ENCODE peak calls at places on chromosomes 12 and 14, in four cellular contexts. G is neural progenitor cell, O is osteoblast, B is right atrium auricular region. H is an unnamed sample. For H3K9me3, the result is how much of the 10 kb centered on the place peaks cover.

GRCh38 chr12:114316076-114316475 is 89.9 kb downstream of the TBX5 start:
- DNase-seq in G (no peak), B (no peak), O (no peak), H (no peak)

GRCh38 chr12:49446571-49446970 is 79.3 kb downstream of the SPATS2 start:
- DNase-seq in B (no peak), G (no peak), O (no peak), H (no peak)

GRCh38 chr14:104283197-104284106 is 145.1 kb downstream of the KIF26A start:
- DNase-seq in G (peak), B (no peak), O (peak), H (no peak)

GRCh38 chr12:65765436-65765813 is 58.9 kb upstream of the HMGA2 start:
- DNase-seq in G (no peak), B (no peak), O (peak), H (no peak)

GRCh38 chr14:68846466-68846865 is 53.6 kb upstream of the ZFP36L1 start:
- DNase-seq in G (no peak), O (no peak), B (no peak), H (no peak)

GRCh38 chr12:90321369-90321768 is 612.7 kb upstream of the ATP2B1 start:
- DNase-seq in G (no peak), O (no peak), B (no peak), H (no peak)

GRCh38 chr14:51744372-51745150 is 92.9 kb downstream of the FRMD6 start:
- DNase-seq in O (no peak), G (no peak), B (no peak), H (no peak)

GRCh38 chr14:24094839-24095195 is 706 bp downstream of the PCK2 start:
- DNase-seq in G (peak), O (peak), B (no peak), H (peak)

GRCh38 chr14:75373616-75374015 is 54.2 kb upstream of the JDP2 start:
- DNase-seq in G (no peak), O (no peak), B (no peak), H (no peak)

GRCh38 chr14:61713724-61714437 is 18.6 kb downstream of the HIF1A start:
- DNase-seq in O (no peak), B (no peak), G (no peak), H (no peak)

GRCh38 chr12:5402536-5402935 is 29.4 kb upstream of the NTF3 start:
- DNase-seq in G (no peak), B (no peak), O (no peak), H (no peak)

GRCh38 chr14:96584199-96584906 is 82.2 kb downstream of the PAPOLA start:
- DNase-seq in O (peak), G (peak), B (no peak), H (peak)

GRCh38 chr14:83874662-83875061 is 1655.3 kb upstream of the FLRT2 start:
- DNase-seq in O (no peak), G (no peak), B (no peak), H (no peak)

GRCh38 chr14:33566082-33566481 is 384.8 kb downstream of the EGLN3 start:
- DNase-seq in G (no peak), B (no peak), O (no peak), H (no peak)

GRCh38 chr12:133023566-133023965 is 13.7 kb upstream of the ZNF84 start:
- DNase-seq in G (no peak), B (no peak), O (no peak), H (no peak)

GRCh38 chr12:110619534-110619953 is 5.6 kb downstream of the TCTN1 start:
- DNase-seq in O (no peak), G (no peak), B (no peak), H (no peak)

GRCh38 chr14:101072945-101073597 is 169.5 kb upstream of the RTL1 start:
- DNase-seq in O (peak), B (peak), G (peak), H (peak)

GRCh38 chr14:62209287-62209899 is 447.2 kb downstream of the SNAPC1 start:
- DNase-seq in G (no peak), O (no peak), B (no peak), H (no peak)

GRCh38 chr12:52667509-52667908 is 12.7 kb downstream of the KRT1 start:
- DNase-seq in G (peak), B (no peak), O (no peak), H (no peak)

GRCh38 chr12:6384499-6385436 is 806 bp downstream of the LTBR start:
- DNase-seq in B (no peak), G (no peak), O (peak), H (no peak)

GRCh38 chr14:83379371-83379770 is 1845.7 kb upstream of the SEL1L start:
- DNase-seq in G (no peak), O (no peak), B (no peak), H (peak)

GRCh38 chr12:106753526-106753925 is 21.0 kb upstream of the RIC8B start:
- DNase-seq in B (no peak), O (no peak), G (no peak), H (no peak)

GRCh38 chr14:104677506-104678332 is 11.7 kb upstream of the INF2 start:
- DNase-seq in G (peak), O (peak), B (no peak), H (peak)

GRCh38 chr12:52942056-52942913 is 6.6 kb upstream of the KRT18 start:
- DNase-seq in O (no peak), B (no peak), G (no peak), H (no peak)

GRCh38 chr14:92122351-92122677 is 545 bp downstream of the CPSF2 start:
- DNase-seq in O (peak), G (peak), B (no peak), H (peak)

GRCh38 chr12:8466171-8466692 is 10.5 kb downstream of the CLEC6A start:
- DNase-seq in O (no peak), B (no peak), G (no peak), H (no peak)

GRCh38 chr12:70683976-70684375 is 46.7 kb upstream of the PTPRB start:
- DNase-seq in O (no peak), B (no peak), G (no peak), H (no peak)

GRCh38 chr14:43735926-43736325 is 771.2 kb downstream of the FSCB start:
- DNase-seq in G (no peak), O (no peak), B (no peak), H (no peak)

GRCh38 chr12:45286621-45287020 is 70.7 kb downstream of the ANO6 start:
- DNase-seq in G (no peak), B (no peak), O (no peak), H (no peak)

GRCh38 chr12:57726151-57726883 is 12.2 kb downstream of the AGAP2 start:
- DNase-seq in B (peak), G (peak), O (peak), H (peak)

GRCh38 chr12:39990122-39991101 is 115.5 kb downstream of the SLC2A13 start:
- DNase-seq in B (peak), O (peak), G (peak), H (peak)

GRCh38 chr12:88200029-88200428 is 57.9 kb downstream of the TMTC3 start:
- DNase-seq in G (no peak), O (no peak), B (no peak), H (no peak)

GRCh38 chr12:645563-646071 is 17.6 kb downstream of the NINJ2 start:
- DNase-seq in G (no peak), B (peak), O (peak), H (peak)

GRCh38 chr14:68295316-68295816 is 475.8 kb downstream of the RAD51B start:
- DNase-seq in O (no peak), G (peak), B (no peak), H (peak)

GRCh38 chr14:97626088-97626487 is 828.9 kb downstream of the VRK1 start:
- DNase-seq in B (no peak), O (no peak), G (no peak), H (no peak)

GRCh38 chr14:97620071-97620470 is 822.9 kb downstream of the VRK1 start:
- DNase-seq in B (no peak), G (no peak), O (no peak), H (no peak)

GRCh38 chr14:97624985-97625384 is 827.8 kb downstream of the VRK1 start:
- DNase-seq in G (no peak), O (no peak), B (no peak), H (no peak)

GRCh38 chr14:97625512-97625911 is 828.3 kb downstream of the VRK1 start:
- DNase-seq in G (no peak), O (no peak), B (no peak), H (no peak)
- H3K9me3 ChIP-seq in G (under half), O (under half), B (under half), H (under half)

DNA sequence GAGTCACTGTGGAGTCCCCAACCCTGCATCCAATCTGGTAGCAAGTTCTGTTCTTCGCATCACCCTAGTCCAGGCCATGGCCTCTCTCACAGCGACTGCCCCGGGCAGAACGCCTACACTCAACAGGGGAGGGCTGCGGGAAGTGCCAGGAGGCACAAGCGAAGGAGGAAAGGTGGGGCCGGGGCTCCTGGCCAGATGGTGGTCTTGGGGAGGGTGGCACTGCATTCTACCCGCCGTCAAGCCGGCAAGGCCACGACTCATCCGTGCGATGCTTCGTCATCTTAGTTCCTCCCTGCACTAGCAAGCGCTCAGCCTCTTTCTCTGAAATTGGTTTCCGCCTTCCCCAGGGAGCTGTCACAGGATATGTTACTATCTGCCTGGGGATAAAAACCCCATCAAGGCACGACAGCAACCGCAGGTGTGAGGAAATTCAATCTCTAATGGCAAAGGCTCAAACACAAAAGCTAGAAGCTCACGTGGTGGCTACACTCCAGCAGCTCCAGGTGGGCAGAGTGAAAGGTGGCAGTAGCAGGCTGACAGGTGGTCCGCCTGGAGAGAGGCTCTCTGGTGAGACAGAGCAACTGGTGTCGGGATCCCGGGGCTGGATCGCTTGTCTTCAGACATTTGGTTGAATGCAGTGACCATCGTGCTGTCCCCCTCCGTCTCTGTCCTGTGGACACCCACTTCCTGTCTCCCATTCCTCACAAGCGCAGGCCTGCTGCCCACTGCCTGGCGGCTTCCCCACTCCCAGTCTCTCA is 34.1 kb downstream of the ACADS start:
- DNase-seq in G (no peak), O (peak), B (no peak), H (no peak)
- H3K4me3 ChIP-seq in G (no peak), O (no peak), B (no peak), H (no peak)

GRCh38 chr12:20367731-20368652 is at the start of gene PDE3A:
- DNase-seq in O (peak), G (peak), B (peak), H (peak)
- TF ChIP-seq CTCF in O (peak), G (peak), B (no peak), H (peak)

GRCh38 chr12:38137287-38137686 is 179.3 kb upstream of the ALG10B start:
- DNase-seq in G (no peak), O (no peak), B (peak), H (no peak)

GRCh38 chr12:38137716-38138115 is 178.9 kb upstream of the ALG10B start:
- DNase-seq in G (no peak), B (peak), O (no peak), H (no peak)

DNA sequence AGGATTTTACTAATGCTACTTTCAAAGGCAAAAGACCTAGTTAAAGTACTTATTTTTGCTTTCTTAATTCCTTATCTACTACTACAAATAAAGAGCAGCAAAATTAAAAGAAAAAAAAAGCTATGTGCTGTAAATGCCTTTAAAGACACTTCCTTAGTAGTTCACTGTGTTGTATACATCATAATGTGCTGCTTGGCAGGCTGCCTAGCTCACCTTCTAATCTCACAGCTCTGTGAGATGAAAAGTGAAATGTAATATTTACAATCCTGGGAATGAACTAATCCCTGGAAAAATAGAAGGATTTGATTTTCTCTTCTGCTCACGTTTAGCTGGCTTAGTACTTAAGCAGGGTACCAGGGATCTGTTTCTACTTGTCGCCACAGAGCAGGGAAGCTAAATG is 184.4 kb upstream of the ALG10B start:
- DNase-seq in G (no peak), O (no peak), B (no peak), H (no peak)
- H3K9me3 ChIP-seq in G (under half), O (under half), B (under half), H (under half)

GRCh38 chr12:10331642-10332239 is 24.1 kb downstream of the KLRD1 start:
- DNase-seq in O (peak), B (no peak), G (peak), H (peak)
- H3K4me3 ChIP-seq in O (no peak), B (no peak), G (no peak), H (no peak)

DNA sequence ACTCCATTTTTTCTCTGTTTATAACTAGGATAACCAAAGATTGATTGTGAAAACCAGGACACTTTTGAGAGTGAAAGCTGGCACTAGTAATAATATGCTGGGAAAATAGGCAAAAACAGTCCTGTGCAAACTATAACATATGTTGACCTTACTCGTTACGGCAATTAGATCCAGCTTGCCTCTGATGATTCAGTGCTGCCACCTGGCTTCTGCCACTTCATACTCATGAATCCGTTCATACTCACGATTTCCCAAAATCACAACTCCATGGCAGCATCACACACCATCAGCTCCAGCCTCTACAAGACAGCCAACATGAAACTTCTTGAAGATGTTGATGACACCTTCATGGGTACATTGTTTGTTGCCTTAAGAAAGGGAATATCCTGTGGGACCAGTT is 49.1 kb upstream of the CAND1 start:
- DNase-seq in B (no peak), G (peak), O (no peak), H (no peak)
- TF ChIP-seq CTCF in B (peak), G (peak), O (peak), H (peak)

GRCh38 chr14:25267186-25267585 is 217.2 kb upstream of the STXBP6 start:
- DNase-seq in G (no peak), O (no peak), B (no peak), H (no peak)
- H3K9me3 ChIP-seq in G (under half), O (under half), B (under half), H (under half)

GRCh38 chr12:116153096-116153495 is 124.4 kb downstream of the MED13L start:
- DNase-seq in O (no peak), B (no peak), G (no peak), H (no peak)

GRCh38 chr12:116155383-116155782 is 122.1 kb downstream of the MED13L start:
- DNase-seq in G (no peak), B (no peak), O (no peak), H (no peak)

GRCh38 chr12:116156614-116157013 is 120.9 kb downstream of the MED13L start:
- DNase-seq in B (no peak), O (no peak), G (no peak), H (no peak)

GRCh38 chr12:116152268-116152667 is 125.2 kb downstream of the MED13L start:
- DNase-seq in G (no peak), B (no peak), O (no peak), H (no peak)

GRCh38 chr12:116153983-116154382 is 123.5 kb downstream of the MED13L start:
- DNase-seq in G (no peak), O (no peak), B (no peak), H (no peak)
- H3K4me3 ChIP-seq in G (peak), O (no peak), B (no peak), H (no peak)

DNA sequence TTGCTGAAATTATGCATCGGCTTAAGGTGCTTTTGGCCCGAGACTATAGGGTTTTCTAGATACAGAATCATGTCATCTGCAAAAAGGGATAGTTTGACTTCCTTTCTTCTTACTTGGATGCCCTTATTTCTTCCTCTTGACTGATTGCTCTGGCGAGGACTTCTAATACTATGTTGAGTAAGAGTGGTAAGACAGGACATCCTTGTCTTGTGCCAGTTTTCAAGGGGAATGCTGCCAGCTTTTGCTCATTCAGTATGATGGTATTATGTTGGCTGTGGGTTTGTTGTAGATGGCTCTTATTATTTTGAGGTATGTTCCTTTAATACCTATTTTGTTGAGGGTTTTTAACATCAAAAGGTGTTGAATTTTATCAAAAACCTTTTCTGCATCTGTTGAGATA is 8.3 kb downstream of the BMAL2 start:
- DNase-seq in B (no peak), G (no peak), O (no peak), H (no peak)
- TF ChIP-seq CTCF in B (no peak), G (no peak), O (no peak), H (no peak)